ENCODE peak calls at places on chromosomes 3 and 15, in five cellular contexts. J, T, F, E and G are unnamed samples.

GRCh38 chr15:93190238-93190637 is 101.2 kb upstream of the RGMA start:
- DNase-seq in F (no peak), T (no peak), E (no peak), J (no peak), G (no peak)

GRCh38 chr3:15268033-15268631 is 62.1 kb downstream of the CAPN7 start:
- DNase-seq in J (peak), F (peak), E (peak), T (peak), G (peak)

GRCh38 chr3:145900056-145900829 is 260.7 kb downstream of the PLOD2 start:
- DNase-seq in F (no peak), E (no peak), J (no peak), T (no peak), G (no peak)

GRCh38 chr3:167611718-167612117 is 42.0 kb downstream of the WDR49 start:
- DNase-seq in E (no peak), T (no peak), J (no peak), F (no peak), G (no peak)

GRCh38 chr3:113166719-113167492 is 44.5 kb upstream of the BOC start:
- DNase-seq in T (no peak), E (no peak), F (no peak), J (peak), G (no peak)

GRCh38 chr15:31080618-31081017 is 20.9 kb downstream of the TRPM1 start:
- DNase-seq in J (peak), T (peak), F (peak), E (peak), G (peak)

GRCh38 chr3:196782496-196782895 is 42.8 kb downstream of the PAK2 start:
- DNase-seq in F (no peak), T (no peak), E (no peak), J (no peak), G (no peak)

GRCh38 chr3:186760141-186760813 is 23.1 kb upstream of the EIF4A2 start:
- DNase-seq in E (no peak), F (no peak), J (no peak), T (no peak), G (no peak)

GRCh38 chr3:126969586-126969985 is 13.3 kb upstream of the PLXNA1 start:
- DNase-seq in E (no peak), F (no peak), J (no peak), T (no peak), G (no peak)

GRCh38 chr15:39585394-39585841 is 4.5 kb downstream of the THBS1 start:
- DNase-seq in T (no peak), F (no peak), E (no peak), J (peak), G (no peak)

GRCh38 chr3:9062570-9062969 is 99.3 kb upstream of the RAD18 start:
- DNase-seq in E (no peak), F (no peak), J (no peak), T (no peak), G (no peak)

GRCh38 chr3:31997500-31997899 is 15.9 kb downstream of the ZNF860 start:
- DNase-seq in E (no peak), T (no peak), J (peak), F (no peak), G (no peak)

GRCh38 chr3:191350389-191351090 is 20.2 kb upstream of the UTS2B start:
- DNase-seq in E (no peak), T (no peak), J (peak), F (no peak), G (no peak)

GRCh38 chr15:65553691-65554090 is 23.4 kb downstream of the HACD3 start:
- DNase-seq in J (no peak), E (no peak), T (no peak), F (no peak), G (no peak)

GRCh38 chr15:101520395-101520794 is 30.9 kb upstream of the PCSK6 start:
- DNase-seq in F (no peak), J (no peak), E (no peak), T (no peak), G (no peak)

GRCh38 chr15:98970799-98971198 is 36.8 kb downstream of the PGPEP1L start:
- DNase-seq in E (no peak), T (no peak), F (no peak), J (no peak), G (no peak)

GRCh38 chr3:143000525-143000924 is 845 bp upstream of the U2SURP start:
- DNase-seq in J (peak), E (no peak), T (no peak), F (no peak), G (no peak)

GRCh38 chr3:45817788-45818523 is 21.6 kb upstream of the SLC6A20 start:
- DNase-seq in E (no peak), J (peak), F (peak), T (no peak), G (no peak)

GRCh38 chr15:71639531-71639930 is 170.8 kb upstream of the NR2E3 start:
- DNase-seq in F (no peak), E (no peak), T (no peak), J (no peak), G (no peak)

GRCh38 chr3:52784021-52784621 is 6.7 kb downstream of the ITIH1 start:
- DNase-seq in E (no peak), F (no peak), T (peak), J (no peak), G (no peak)

GRCh38 chr3:46930945-46931403 is 45.6 kb downstream of the CCDC12 start:
- DNase-seq in T (peak), F (peak), E (no peak), J (no peak), G (no peak)

GRCh38 chr3:37921025-37921424 is 59.3 kb downstream of the CTDSPL start:
- DNase-seq in F (no peak), J (no peak), T (no peak), E (no peak), G (no peak)

GRCh38 chr3:142275856-142276255 is 50.5 kb upstream of the GK5 start:
- DNase-seq in J (peak), F (no peak), T (no peak), E (no peak), G (no peak)

GRCh38 chr15:31867536-31868442 is 162.5 kb upstream of the CHRNA7 start:
- DNase-seq in F (peak), J (peak), E (peak), T (no peak), G (no peak)

GRCh38 chr3:96331341-96331740 is 483.1 kb upstream of the EPHA6 start:
- DNase-seq in F (no peak), J (no peak), T (no peak), E (no peak), G (no peak)

GRCh38 chr3:197183582-197183981 is 114.8 kb downstream of the DLG1 start:
- DNase-seq in J (no peak), F (no peak), E (no peak), T (no peak), G (no peak)